ENCODE peak calls at places on chromosomes 3 and 15, in five cellular contexts. K, D, F, P and W are unnamed samples. For H3K27me3, the result is how much of the 10 kb centered on the place peaks cover.

GRCh38 chr15:59299919-59300617 is 72.6 kb downstream of the MYO1E start:
- DNase-seq in D (no peak), K (peak), P (peak), F (peak), W (peak)

GRCh38 chr15:96053039-96054021 is 277.2 kb upstream of the NR2F2 start:
- DNase-seq in F (no peak), P (peak), D (peak), K (peak), W (no peak)

GRCh38 chr15:67004142-67004541 is 61.3 kb upstream of the SMAD3 start:
- DNase-seq in K (no peak), F (no peak), D (no peak), P (no peak), W (peak)

GRCh38 chr3:67853520-67853919 is 199.1 kb upstream of the SUCLG2 start:
- DNase-seq in D (no peak), F (no peak), P (no peak), K (no peak), W (no peak)

GRCh38 chr3:59764131-59764530 is 714.3 kb upstream of the CFAP20DC start:
- DNase-seq in F (no peak), K (no peak), P (no peak), D (no peak), W (no peak)

GRCh38 chr15:88498991-88499390 is 31.5 kb downstream of the MRPS11 start:
- DNase-seq in P (no peak), F (no peak), K (peak), D (no peak), W (no peak)

GRCh38 chr3:133097214-133097613 is 59.0 kb downstream of the TMEM108 start:
- DNase-seq in K (no peak), F (no peak), D (no peak), P (peak), W (no peak)

GRCh38 chr15:70505971-70506887 is 257.1 kb downstream of the UACA start:
- DNase-seq in F (no peak), P (no peak), K (no peak), D (no peak), W (peak)

GRCh38 chr15:87597346-87598052 is 659.0 kb downstream of the NTRK3 start:
- DNase-seq in F (no peak), D (no peak), K (no peak), P (peak), W (no peak)

GRCh38 chr3:153829596-153830170 is 291.5 kb upstream of the ARHGEF26 start:
- DNase-seq in K (no peak), D (no peak), P (peak), F (no peak), W (no peak)

GRCh38 chr3:195566797-195567196 is 16.9 kb downstream of the APOD start:
- DNase-seq in D (no peak), F (no peak), K (no peak), P (no peak), W (no peak)

GRCh38 chr3:102605146-102605545 is 170.3 kb downstream of the ZPLD1 start:
- DNase-seq in D (no peak), P (no peak), F (no peak), K (no peak), W (no peak)

GRCh38 chr15:71115567-71116351 is 488 bp downstream of the THSD4 start:
- DNase-seq in D (peak), F (no peak), P (peak), K (peak), W (no peak)

GRCh38 chr3:81363816-81364215 is 397.6 kb downstream of the GBE1 start:
- DNase-seq in P (no peak), D (no peak), F (no peak), K (no peak), W (no peak)

GRCh38 chr15:85337398-85338074 is 42.9 kb upstream of the AKAP13 start:
- DNase-seq in D (no peak), K (peak), F (no peak), P (no peak), W (no peak)

GRCh38 chr3:72995337-72995736 is 1.3 kb upstream of the PPP4R2 start:
- DNase-seq in P (no peak), K (no peak), D (peak), F (no peak), W (no peak)

GRCh38 chr15:49383266-49383665 is 39.8 kb upstream of the FGF7 start:
- DNase-seq in K (no peak), F (peak), P (peak), D (no peak), W (no peak)

GRCh38 chr3:17195192-17195611 is 310.4 kb downstream of the PLCL2 start:
- DNase-seq in P (peak), F (no peak), K (no peak), D (peak), W (no peak)

GRCh38 chr3:52507359-52507758 is 12.2 kb downstream of the STAB1 start:
- DNase-seq in K (no peak), P (peak), D (no peak), F (no peak), W (no peak)

GRCh38 chr15:69508659-69509058 is 56.0 kb downstream of the RPLP1 start:
- DNase-seq in D (no peak), F (no peak), K (no peak), P (no peak), W (no peak)

GRCh38 chr3:172846103-172846561 is 95.6 kb downstream of the ECT2 start:
- DNase-seq in K (no peak), F (no peak), D (no peak), P (no peak), W (peak)

GRCh38 chr3:168094877-168095610 is 680 bp downstream of the GOLIM4 start:
- DNase-seq in D (peak), F (no peak), K (peak), P (peak), W (peak)

GRCh38 chr15:32685576-32685975 is 32.2 kb upstream of the GREM1 start:
- DNase-seq in F (no peak), D (no peak), P (peak), K (no peak), W (no peak)

GRCh38 chr15:82647835-82648256 is 683 bp upstream of the CPEB1 start:
- DNase-seq in D (peak), F (no peak), P (no peak), K (no peak), W (no peak)

GRCh38 chr15:59401810-59402569 is 29.3 kb upstream of the MYO1E start:
- DNase-seq in F (no peak), D (no peak), P (no peak), K (no peak), W (no peak)

GRCh38 chr15:32898991-32899613 is 181.3 kb downstream of the GREM1 start:
- DNase-seq in K (no peak), D (no peak), P (no peak), F (no peak), W (peak)

GRCh38 chr3:20853890-20854289 is 667.9 kb upstream of the SGO1 start:
- DNase-seq in D (no peak), P (no peak), K (no peak), F (no peak), W (no peak)

GRCh38 chr3:10263549-10264363 is 15.5 kb downstream of the TATDN2 start:
- DNase-seq in P (peak), K (no peak), F (no peak), D (no peak), W (peak)

GRCh38 chr3:11185564-11186317 is 31.4 kb downstream of the HRH1 start:
- DNase-seq in D (peak), K (peak), P (peak), F (peak), W (no peak)

GRCh38 chr15:40933520-40933904 is 4.4 kb downstream of the DLL4 start:
- DNase-seq in P (no peak), F (no peak), K (no peak), D (no peak), W (no peak)

GRCh38 chr15:40931300-40932142 is 2.4 kb downstream of the DLL4 start:
- DNase-seq in F (no peak), D (no peak), K (no peak), P (no peak), W (no peak)

GRCh38 chr15:40934457-40934856 is 5.3 kb downstream of the DLL4 start:
- DNase-seq in K (no peak), P (no peak), D (no peak), F (no peak), W (no peak)

GRCh38 chr15:40932146-40932545 is 3.0 kb downstream of the DLL4 start:
- DNase-seq in D (no peak), K (no peak), P (no peak), F (no peak), W (no peak)

DNA sequence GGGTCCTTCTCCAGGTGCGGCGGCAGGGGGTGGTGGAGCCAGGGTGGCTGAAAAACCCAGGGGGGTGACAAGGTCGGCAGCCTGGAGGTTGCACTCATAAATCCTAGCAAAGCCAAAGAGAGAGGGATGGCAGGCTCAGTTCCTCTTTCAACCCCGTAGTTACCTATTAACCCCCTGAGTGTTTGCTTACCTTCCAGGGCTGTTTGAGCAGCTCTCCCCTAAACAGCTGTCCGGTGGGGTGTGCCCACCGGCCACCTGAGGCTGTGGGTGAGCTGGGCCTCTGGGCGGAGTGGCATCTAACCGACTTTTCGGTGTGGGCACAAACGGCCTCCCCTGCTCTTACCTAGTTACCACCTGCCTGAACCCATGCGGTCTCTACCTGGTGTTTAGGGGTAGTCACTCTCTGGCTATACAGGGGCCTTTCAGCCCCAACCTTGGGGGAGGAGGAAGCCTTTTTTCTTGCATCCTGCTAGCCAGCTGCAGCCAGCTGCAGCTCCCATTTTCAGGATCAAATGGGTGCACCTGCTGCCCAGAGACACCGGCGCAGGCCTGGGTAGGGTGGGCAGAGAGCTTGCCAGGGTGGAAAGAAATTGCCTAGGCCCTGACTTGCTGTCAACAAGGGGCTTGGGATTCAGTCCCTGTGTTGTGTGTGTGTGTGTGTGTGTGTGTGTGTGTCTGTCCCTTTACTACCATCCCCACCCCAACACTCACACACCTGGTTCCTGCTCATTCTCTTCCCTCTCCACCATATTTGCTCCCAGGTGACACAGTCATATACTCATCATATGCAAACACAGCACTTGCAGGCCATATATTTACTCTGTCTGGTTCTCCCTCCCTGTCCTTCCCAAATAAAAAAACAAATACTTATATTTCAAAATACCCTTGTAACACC is 3.7 kb downstream of the DLL4 start:
- DNase-seq in F (no peak), K (no peak), P (no peak), D (no peak), W (no peak)
- H3K27me3 ChIP-seq in F (under half), K (under half), P (half or more), D (under half), W (under half)

GRCh38 chr3:187027531-187027936 is 97.2 kb downstream of the ST6GAL1 start:
- DNase-seq in K (no peak), F (no peak), D (no peak), P (no peak), W (peak)
- H3K27ac ChIP-seq in K (no peak), F (no peak), D (no peak), P (peak), W (peak)

GRCh38 chr3:184380627-184381260 is 890 bp downstream of the CHRD start:
- DNase-seq in D (no peak), F (no peak), P (no peak), K (no peak), W (no peak)

GRCh38 chr3:184380210-184380626 is 364 bp downstream of the CHRD start:
- DNase-seq in P (peak), F (no peak), D (peak), K (peak), W (no peak)

GRCh38 chr3:184378650-184379374 is 805 bp upstream of the THPO start:
- DNase-seq in K (no peak), F (no peak), D (no peak), P (no peak), W (no peak)

GRCh38 chr3:184377882-184378445 is at the start of gene THPO:
- DNase-seq in F (no peak), D (no peak), P (no peak), K (no peak), W (peak)

GRCh38 chr3:184379375-184380209 is at the start of gene CHRD:
- DNase-seq in K (peak), P (no peak), D (no peak), F (no peak), W (no peak)
- H3K27me3 ChIP-seq in K (under half), P (under half), D (under half), F (half or more), W (under half)

GRCh38 chr3:190546881-190547510 is 33.1 kb downstream of the IL1RAP start:
- DNase-seq in K (no peak), D (no peak), F (no peak), P (peak), W (no peak)
- H3K27ac ChIP-seq in K (no peak), D (no peak), F (no peak), P (no peak), W (no peak)

DNA sequence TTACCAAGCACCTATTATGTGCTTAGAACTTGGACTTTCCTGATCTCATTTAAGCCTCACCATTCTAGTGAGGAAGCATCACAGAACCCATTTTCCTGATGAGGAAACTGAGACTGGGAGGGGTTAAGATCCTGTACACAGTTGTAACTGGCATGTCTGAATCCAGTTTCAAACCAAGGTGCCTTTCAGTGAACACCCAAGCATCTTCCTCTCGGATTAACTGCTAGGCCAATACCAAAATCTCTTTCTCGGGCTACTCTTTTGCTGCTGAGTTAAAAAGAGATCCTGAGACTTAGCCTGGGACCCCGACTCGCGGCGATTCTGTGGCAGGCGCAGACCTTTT is 578 bp upstream of the CEMIP start:
- DNase-seq in P (no peak), F (no peak), K (no peak), D (no peak), W (no peak)
- H3K27me3 ChIP-seq in P (half or more), F (under half), K (under half), D (under half), W (under half)

GRCh38 chr15:28885630-28886430 is at the start of gene APBA2:
- DNase-seq in P (peak), K (no peak), F (no peak), D (peak), W (no peak)
- H3K27ac ChIP-seq in P (no peak), K (no peak), F (no peak), D (no peak), W (no peak)

GRCh38 chr3:120451670-120452220 is 953 bp upstream of the FSTL1 start:
- DNase-seq in K (no peak), P (no peak), F (no peak), D (no peak), W (no peak)

GRCh38 chr3:120450261-120450913 is 405 bp downstream of the FSTL1 start:
- DNase-seq in D (peak), F (no peak), K (peak), P (peak), W (no peak)

GRCh38 chr3:120449701-120450216 is 1.0 kb downstream of the FSTL1 start:
- DNase-seq in K (no peak), P (peak), F (no peak), D (no peak), W (no peak)

GRCh38 chr3:120452816-120453215 is 2.0 kb upstream of the FSTL1 start:
- DNase-seq in K (no peak), P (no peak), F (no peak), D (no peak), W (no peak)

GRCh38 chr3:120450914-120451669 is at the start of gene FSTL1:
- DNase-seq in F (no peak), K (peak), P (peak), D (peak), W (no peak)
- H3K27me3 ChIP-seq in F (under half), K (under half), P (under half), D (under half), W (under half)

DNA sequence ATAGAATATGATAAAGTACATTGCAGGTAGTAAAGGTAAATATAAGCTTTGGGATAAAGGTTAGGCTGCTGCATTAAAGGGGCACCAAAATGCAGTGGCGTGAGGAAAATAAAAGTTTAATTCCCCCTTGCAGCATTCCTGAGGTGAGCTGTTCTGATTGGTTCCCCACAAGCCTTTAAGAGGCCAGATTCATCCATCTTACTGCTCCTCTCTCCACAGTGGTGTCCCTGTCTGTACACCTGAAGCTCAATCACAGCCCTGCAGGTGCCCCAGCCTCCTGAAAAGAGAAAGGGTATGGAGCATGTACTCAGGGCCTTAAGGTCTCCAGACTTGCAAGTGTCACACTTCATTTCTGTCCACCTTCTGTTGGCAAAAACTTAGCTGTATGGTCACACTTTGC is 12.6 kb downstream of the LACTB start:
- DNase-seq in F (no peak), D (no peak), P (no peak), K (no peak), W (no peak)
- H3K27ac ChIP-seq in F (peak), D (no peak), P (no peak), K (no peak), W (no peak)

GRCh38 chr15:65344909-65345275 is 32.9 kb downstream of the IGDCC3 start:
- DNase-seq in K (no peak), P (no peak), F (no peak), D (no peak), W (no peak)
- H3K27me3 ChIP-seq in K (under half), P (under half), F (under half), D (under half), W (under half)

GRCh38 chr15:34987182-34987488 is 952 bp downstream of the ZNF770 start:
- DNase-seq in P (no peak), D (no peak), K (no peak), F (no peak), W (no peak)
- H3K27ac ChIP-seq in P (peak), D (no peak), K (peak), F (no peak), W (peak)